ENCODE peak calls at places on chromosomes 13 and 19, in six cellular contexts. A is PC-3, P is thoracic aorta, T is tibial artery, R is ovary, Z is pancreas. C is an unnamed sample. For H3K9me3 and H3K36me3, the result is how much of the 10 kb centered on the place peaks cover.

GRCh38 chr19:48813123-48813911 is 2.5 kb upstream of the BCAT2 start:
- DNase-seq in R (peak), A (no peak), Z (no peak), T (no peak), P (no peak), C (no peak)

GRCh38 chr19:11814707-11815050 is 606 bp downstream of the ZNF440 start:
- DNase-seq in R (no peak), A (peak), Z (no peak), P (no peak), T (no peak), C (no peak)

GRCh38 chr13:28582225-28582891 is 76.6 kb upstream of the POMP start:
- DNase-seq in T (no peak), P (no peak), A (no peak), Z (no peak), R (no peak), C (no peak)

GRCh38 chr19:48575931-48576622 is 24.1 kb downstream of the SULT2B1 start:
- DNase-seq in P (no peak), Z (no peak), R (no peak), T (no peak), A (no peak), C (no peak)

GRCh38 chr13:36098080-36098479 is 33.1 kb downstream of the DCLK1 start:
- DNase-seq in T (no peak), P (no peak), R (no peak), Z (no peak), A (no peak), C (no peak)

GRCh38 chr13:102295316-102296048 is 106.4 kb downstream of the FGF14 start:
- DNase-seq in P (no peak), A (no peak), R (no peak), Z (no peak), T (no peak), C (no peak)

GRCh38 chr19:815775-816499 is 5.8 kb downstream of the PLPPR3 start:
- DNase-seq in P (no peak), R (no peak), A (no peak), T (no peak), Z (no peak), C (no peak)

GRCh38 chr13:51928231-51928630 is 66.5 kb downstream of the CCDC70 start:
- DNase-seq in P (no peak), Z (no peak), R (no peak), A (no peak), T (no peak), C (no peak)

GRCh38 chr13:39224841-39225240 is 186.6 kb downstream of the NHLRC3 start:
- DNase-seq in P (no peak), A (peak), Z (no peak), R (no peak), T (no peak), C (no peak)

GRCh38 chr19:10206226-10206873 is 11.6 kb upstream of the DNMT1 start:
- DNase-seq in Z (no peak), R (no peak), P (no peak), T (no peak), A (peak), C (no peak)

GRCh38 chr13:82224806-82225205 is 1657.5 kb downstream of the SLITRK1 start:
- DNase-seq in A (no peak), P (no peak), Z (no peak), R (no peak), T (no peak), C (no peak)

GRCh38 chr13:104740616-104741222 is 1674.5 kb upstream of the SLC10A2 start:
- DNase-seq in R (no peak), T (no peak), A (no peak), Z (no peak), P (no peak), C (no peak)

GRCh38 chr13:21076265-21076653 is 14.9 kb upstream of the LATS2 start:
- DNase-seq in P (no peak), A (no peak), Z (no peak), T (no peak), R (peak), C (no peak)

GRCh38 chr13:70580825-70581224 is 472.6 kb upstream of the KLHL1 start:
- DNase-seq in R (no peak), P (no peak), Z (no peak), T (no peak), A (no peak), C (no peak)

GRCh38 chr19:3785464-3785937 is 680 bp downstream of the MATK start:
- DNase-seq in Z (no peak), A (no peak), P (no peak), R (no peak), T (no peak), C (no peak)

GRCh38 chr13:114319441-114319871 is 5.2 kb downstream of the CHAMP1 start:
- DNase-seq in T (no peak), Z (no peak), R (no peak), P (no peak), A (peak), C (no peak)

GRCh38 chr19:48554385-48555091 is 2.6 kb downstream of the SULT2B1 start:
- DNase-seq in P (no peak), Z (peak), R (no peak), T (no peak), A (peak), C (no peak)

GRCh38 chr13:30873519-30873918 is 32.6 kb upstream of the MEDAG start:
- DNase-seq in R (no peak), A (no peak), P (no peak), T (no peak), Z (no peak), C (no peak)

GRCh38 chr19:3586124-3586626 is 897 bp downstream of the GIPC3 start:
- DNase-seq in P (no peak), A (no peak), R (no peak), T (no peak), Z (no peak), C (no peak)

GRCh38 chr13:45833663-45834062 is 17.9 kb downstream of the SIAH3 start:
- DNase-seq in Z (no peak), A (peak), P (no peak), T (no peak), R (no peak), C (peak)

GRCh38 chr19:5038631-5039271 is 69.8 kb downstream of the KDM4B start:
- DNase-seq in A (peak), R (no peak), T (no peak), Z (no peak), P (no peak), C (no peak)

GRCh38 chr19:2027361-2027760 is 11.8 kb upstream of the BTBD2 start:
- DNase-seq in Z (no peak), A (peak), P (no peak), R (no peak), T (peak), C (no peak)

GRCh38 chr19:33254245-33254824 is 28.7 kb upstream of the SLC7A10 start:
- DNase-seq in R (no peak), P (no peak), Z (no peak), A (no peak), T (no peak), C (no peak)

GRCh38 chr19:17687857-17688784 is at the start of gene UNC13A:
- DNase-seq in P (no peak), Z (peak), T (no peak), A (no peak), R (peak), C (no peak)

GRCh38 chr13:99894835-99895427 is 76.6 kb downstream of the ZIC5 start:
- DNase-seq in Z (no peak), A (no peak), T (no peak), R (no peak), P (no peak), C (no peak)

GRCh38 chr19:49581007-49581508 is at the start of gene PRRG2:
- DNase-seq in T (no peak), P (no peak), A (peak), R (peak), Z (peak), C (no peak)

GRCh38 chr19:5025027-5025426 is 56.1 kb downstream of the KDM4B start:
- DNase-seq in R (no peak), T (no peak), A (no peak), Z (no peak), P (no peak), C (no peak)

GRCh38 chr19:44344255-44344654 is 12.2 kb downstream of the ZNF112 start:
- DNase-seq in A (no peak), T (no peak), P (no peak), Z (no peak), R (no peak), C (no peak)

GRCh38 chr19:44346556-44346955 is 9.9 kb downstream of the ZNF112 start:
- DNase-seq in P (no peak), Z (no peak), R (no peak), A (no peak), T (no peak), C (no peak)

GRCh38 chr19:44341794-44342193 is 14.7 kb downstream of the ZNF112 start:
- DNase-seq in T (no peak), A (no peak), Z (no peak), R (no peak), P (no peak), C (no peak)

GRCh38 chr19:44345969-44346368 is 10.5 kb downstream of the ZNF112 start:
- DNase-seq in P (no peak), Z (no peak), A (no peak), T (no peak), R (no peak), C (no peak)
- H3K9me3 ChIP-seq in P (half or more), Z (under half), A (under half), T (under half), R (under half), C (half or more)

GRCh38 chr19:34416021-34416545 is 11.9 kb downstream of the PDCD2L start:
- DNase-seq in T (no peak), P (no peak), A (no peak), Z (no peak), R (no peak), C (no peak)
- H3K36me3 ChIP-seq in T (under half), P (under half), A (under half), Z (under half), R (under half), C (under half)

GRCh38 chr19:34926685-34927375 is at the start of gene ZNF30:
- DNase-seq in T (peak), P (peak), R (peak), A (peak), Z (peak), C (peak)
- H3K27ac ChIP-seq in T (peak), P (peak), R (no peak), A (peak), Z (peak), C (peak)

DNA sequence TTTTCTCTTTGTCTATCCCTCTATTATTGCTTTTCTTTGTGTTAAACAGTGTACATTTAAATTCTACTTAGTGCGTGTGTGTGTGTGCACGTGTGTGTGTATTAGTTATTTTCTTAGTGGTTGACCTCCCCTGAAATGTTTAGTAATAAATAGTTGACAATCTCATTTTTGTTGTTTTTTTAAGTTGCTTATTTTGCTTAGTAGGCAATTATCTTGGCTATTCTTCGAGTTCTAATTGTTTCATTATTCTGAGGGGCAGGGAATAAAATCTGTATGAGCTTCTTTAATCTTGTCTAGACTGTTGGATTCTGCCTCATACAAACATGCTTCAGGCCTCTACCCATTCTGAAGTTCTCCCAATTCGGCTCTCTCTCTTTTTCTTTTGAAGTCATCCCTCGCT is 1169.0 kb upstream of the ATXN8OS start:
- DNase-seq in R (no peak), A (no peak), P (no peak), Z (no peak), T (no peak), C (no peak)
- H3K9me3 ChIP-seq in R (under half), A (under half), P (under half), Z (under half), T (under half), C (under half)

GRCh38 chr19:46840157-46840942 is 10.3 kb downstream of the AP2S1 start:
- DNase-seq in A (peak), P (no peak), R (peak), T (no peak), Z (no peak), C (no peak)

GRCh38 chr19:46839752-46840151 is 10.9 kb downstream of the AP2S1 start:
- DNase-seq in R (no peak), T (no peak), Z (no peak), P (no peak), A (no peak), C (no peak)

GRCh38 chr19:46842791-46843190 is 7.9 kb downstream of the AP2S1 start:
- DNase-seq in R (no peak), A (no peak), Z (no peak), T (no peak), P (no peak), C (no peak)

GRCh38 chr19:46844067-46844489 is 6.6 kb downstream of the AP2S1 start:
- DNase-seq in A (no peak), T (no peak), R (no peak), Z (no peak), P (no peak), C (no peak)

DNA sequence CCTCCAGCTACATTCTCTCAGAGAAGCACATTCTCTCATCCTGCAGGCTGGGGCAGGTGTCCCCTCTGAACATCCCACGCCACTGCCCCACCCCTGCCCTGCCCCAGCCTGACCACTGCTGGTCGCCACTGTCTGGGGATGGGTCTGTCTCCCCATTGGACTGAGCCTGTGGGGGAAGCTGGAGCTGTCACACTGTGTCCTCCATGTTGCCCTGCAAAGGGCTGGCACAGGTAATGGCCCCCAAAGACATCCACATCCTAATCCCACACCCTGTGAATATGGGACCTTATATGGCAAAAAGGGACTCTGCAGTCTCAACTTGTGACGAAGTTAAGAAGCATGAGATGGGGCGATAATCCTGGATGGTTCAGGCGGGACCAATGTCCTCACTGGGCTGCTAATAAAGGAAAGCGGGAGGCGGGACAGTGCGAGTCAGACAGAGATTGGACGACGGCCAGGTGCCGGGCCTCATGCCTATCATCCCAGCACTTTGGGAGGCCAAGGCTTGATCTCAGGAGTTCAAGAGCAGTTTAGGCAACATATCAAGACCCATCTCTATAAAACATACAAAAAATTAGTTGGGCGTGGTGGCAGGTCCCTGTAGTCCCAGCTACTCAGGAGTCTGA is 9.1 kb downstream of the AP2S1 start:
- DNase-seq in T (peak), A (peak), R (no peak), Z (no peak), P (peak), C (no peak)
- H3K36me3 ChIP-seq in T (half or more), A (under half), R (under half), Z (under half), P (under half), C (under half)

GRCh38 chr13:76722782-76723181 is 163.4 kb downstream of the KCTD12 start:
- DNase-seq in P (no peak), Z (no peak), R (no peak), A (no peak), T (no peak), C (no peak)
- H3K27ac ChIP-seq in P (no peak), Z (no peak), R (peak), A (no peak), T (peak), C (no peak)

GRCh38 chr13:72437458-72437857 is 290.0 kb downstream of the MZT1 start:
- DNase-seq in R (no peak), P (no peak), T (no peak), Z (no peak), A (peak), C (no peak)

GRCh38 chr13:72431981-72432617 is 295.3 kb downstream of the MZT1 start:
- DNase-seq in R (no peak), A (no peak), T (no peak), Z (no peak), P (no peak), C (no peak)

GRCh38 chr13:72430923-72431322 is 296.5 kb downstream of the MZT1 start:
- DNase-seq in R (no peak), P (no peak), T (no peak), A (no peak), Z (no peak), C (no peak)

GRCh38 chr13:72435251-72435650 is 292.2 kb downstream of the MZT1 start:
- DNase-seq in Z (no peak), R (no peak), T (no peak), A (no peak), P (no peak), C (no peak)
- H3K9me3 ChIP-seq in Z (under half), R (under half), T (under half), A (under half), P (under half), C (under half)

DNA sequence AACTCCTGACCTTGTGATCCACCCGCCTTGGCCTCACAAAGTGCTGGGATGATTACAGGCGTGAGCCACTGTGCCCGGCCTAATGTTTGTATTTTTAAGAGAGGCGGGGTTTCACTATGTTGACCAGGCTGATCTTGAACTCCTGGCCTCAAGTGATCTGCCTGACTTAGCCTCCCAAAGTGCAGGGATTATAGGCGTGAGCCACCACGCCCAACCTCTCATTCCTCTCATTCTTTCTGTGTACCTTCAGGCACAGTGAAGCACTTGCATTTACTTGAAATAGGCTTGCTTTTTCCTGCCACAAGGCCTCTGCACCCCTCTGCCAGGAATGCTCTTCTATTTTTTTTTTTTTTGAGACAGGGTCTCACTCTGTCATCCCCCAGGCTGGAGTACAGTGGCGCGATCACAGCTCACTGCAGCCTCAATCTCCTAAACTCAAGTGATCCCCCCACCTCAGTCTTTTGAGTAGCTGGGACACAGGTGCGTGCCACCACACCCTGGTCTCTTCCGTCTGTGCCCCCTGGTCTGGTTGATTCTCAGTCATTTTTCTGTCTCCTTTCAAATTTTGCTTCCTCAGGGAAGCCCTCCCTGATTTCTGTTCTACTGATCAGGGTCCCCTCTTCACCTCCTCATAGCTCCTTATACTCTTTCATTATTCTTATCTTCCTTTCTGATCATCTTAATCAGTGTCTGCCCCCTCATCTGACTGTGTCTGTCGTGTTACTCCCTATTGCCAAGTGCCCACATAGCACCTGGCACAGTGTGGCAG is 15.1 kb downstream of the ACTMAP start:
- DNase-seq in P (no peak), A (no peak), Z (no peak), T (no peak), R (no peak), C (no peak)
- H3K36me3 ChIP-seq in P (half or more), A (under half), Z (under half), T (half or more), R (under half), C (half or more)

GRCh38 chr19:57708641-57709354 is at the start of gene ZNF154:
- DNase-seq in R (peak), A (no peak), Z (peak), T (no peak), P (no peak), C (no peak)

GRCh38 chr19:57709616-57710015 is 612 bp upstream of the ZNF154 start:
- DNase-seq in Z (no peak), P (no peak), R (no peak), T (no peak), A (no peak), C (no peak)

GRCh38 chr19:57712222-57712621 is 3.2 kb upstream of the ZNF154 start:
- DNase-seq in T (no peak), R (no peak), A (no peak), P (no peak), Z (no peak), C (no peak)

GRCh38 chr19:57701625-57702024 is 7.4 kb downstream of the ZNF154 start:
- DNase-seq in Z (no peak), P (no peak), A (no peak), R (no peak), T (no peak), C (no peak)

GRCh38 chr19:57706346-57706745 is 2.7 kb downstream of the ZNF154 start:
- DNase-seq in R (no peak), T (no peak), A (no peak), P (no peak), Z (no peak), C (no peak)
- H3K27ac ChIP-seq in R (no peak), T (no peak), A (no peak), P (no peak), Z (no peak), C (no peak)